ENCODE peak calls at places on chromosomes 6 and 20, in nine cellular contexts. One of them, this sample, is unnamed.

GRCh38 chr20:37328149-37328945 is 17.6 kb upstream of the SRC start:
- DNase-seq in neural progenitor cell: no peak
- DNase-seq in CD8-positive, alpha-beta T cell: no peak
- DNase-seq in stimulated activated CD8-positive, alpha-beta memory T cell treated with anti-CD3 and anti-CD28 coated beads, Interleukin-4, amount 100 ng/mL, for 4 hours: no peak
- DNase-seq in astrocyte of the spinal cord: no peak
- DNase-seq in globus pallidus: no peak
- DNase-seq in left cardiac atrium: no peak
- DNase-seq in stimulated activated CD4-positive, alpha-beta T cell treated with anti-CD3 and anti-CD28 coated beads, Interleukin-12 subunit alpha, Interleukin-12 subunit beta, amount 100 ng/mL, for 48 hours: no peak
- DNase-seq in mucosa of descending colon: peak
- DNase-seq in this sample: no peak

GRCh38 chr6:154538664-154539235 is 28.3 kb upstream of the CNKSR3 start:
- DNase-seq in neural progenitor cell: no peak
- DNase-seq in CD8-positive, alpha-beta T cell: no peak
- DNase-seq in stimulated activated CD8-positive, alpha-beta memory T cell treated with anti-CD3 and anti-CD28 coated beads, Interleukin-4, amount 100 ng/mL, for 4 hours: no peak
- DNase-seq in astrocyte of the spinal cord: no peak
- DNase-seq in globus pallidus: no peak
- DNase-seq in left cardiac atrium: no peak
- DNase-seq in stimulated activated CD4-positive, alpha-beta T cell treated with anti-CD3 and anti-CD28 coated beads, Interleukin-12 subunit alpha, Interleukin-12 subunit beta, amount 100 ng/mL, for 48 hours: no peak
- DNase-seq in mucosa of descending colon: no peak
- DNase-seq in this sample: no peak

GRCh38 chr6:11433860-11434259 is 103.7 kb upstream of the TMEM170B start:
- DNase-seq in neural progenitor cell: no peak
- DNase-seq in CD8-positive, alpha-beta T cell: no peak
- DNase-seq in stimulated activated CD8-positive, alpha-beta memory T cell treated with anti-CD3 and anti-CD28 coated beads, Interleukin-4, amount 100 ng/mL, for 4 hours: no peak
- DNase-seq in astrocyte of the spinal cord: peak
- DNase-seq in globus pallidus: no peak
- DNase-seq in left cardiac atrium: no peak
- DNase-seq in stimulated activated CD4-positive, alpha-beta T cell treated with anti-CD3 and anti-CD28 coated beads, Interleukin-12 subunit alpha, Interleukin-12 subunit beta, amount 100 ng/mL, for 48 hours: no peak
- DNase-seq in mucosa of descending colon: no peak
- DNase-seq in this sample: no peak

GRCh38 chr20:63309261-63310071 is 16.5 kb downstream of the COL20A1 start:
- DNase-seq in neural progenitor cell: peak
- DNase-seq in CD8-positive, alpha-beta T cell: no peak
- DNase-seq in stimulated activated CD8-positive, alpha-beta memory T cell treated with anti-CD3 and anti-CD28 coated beads, Interleukin-4, amount 100 ng/mL, for 4 hours: no peak
- DNase-seq in astrocyte of the spinal cord: peak
- DNase-seq in globus pallidus: peak
- DNase-seq in left cardiac atrium: peak
- DNase-seq in stimulated activated CD4-positive, alpha-beta T cell treated with anti-CD3 and anti-CD28 coated beads, Interleukin-12 subunit alpha, Interleukin-12 subunit beta, amount 100 ng/mL, for 48 hours: no peak
- DNase-seq in mucosa of descending colon: no peak
- DNase-seq in this sample: peak

GRCh38 chr6:119032428-119032827 is 46.0 kb downstream of the FAM184A start:
- DNase-seq in neural progenitor cell: no peak
- DNase-seq in CD8-positive, alpha-beta T cell: no peak
- DNase-seq in stimulated activated CD8-positive, alpha-beta memory T cell treated with anti-CD3 and anti-CD28 coated beads, Interleukin-4, amount 100 ng/mL, for 4 hours: no peak
- DNase-seq in astrocyte of the spinal cord: no peak
- DNase-seq in globus pallidus: no peak
- DNase-seq in left cardiac atrium: no peak
- DNase-seq in stimulated activated CD4-positive, alpha-beta T cell treated with anti-CD3 and anti-CD28 coated beads, Interleukin-12 subunit alpha, Interleukin-12 subunit beta, amount 100 ng/mL, for 48 hours: no peak
- DNase-seq in mucosa of descending colon: no peak
- DNase-seq in this sample: no peak

GRCh38 chr6:100881707-100882040 is 545 bp upstream of the ASCC3 start:
- DNase-seq in neural progenitor cell: peak
- DNase-seq in CD8-positive, alpha-beta T cell: no peak
- DNase-seq in stimulated activated CD8-positive, alpha-beta memory T cell treated with anti-CD3 and anti-CD28 coated beads, Interleukin-4, amount 100 ng/mL, for 4 hours: no peak
- DNase-seq in astrocyte of the spinal cord: no peak
- DNase-seq in globus pallidus: peak
- DNase-seq in left cardiac atrium: no peak
- DNase-seq in stimulated activated CD4-positive, alpha-beta T cell treated with anti-CD3 and anti-CD28 coated beads, Interleukin-12 subunit alpha, Interleukin-12 subunit beta, amount 100 ng/mL, for 48 hours: no peak
- DNase-seq in mucosa of descending colon: no peak
- DNase-seq in this sample: peak

GRCh38 chr6:157066781-157067491 is 256.4 kb downstream of the TMEM242 start:
- DNase-seq in neural progenitor cell: no peak
- DNase-seq in CD8-positive, alpha-beta T cell: no peak
- DNase-seq in stimulated activated CD8-positive, alpha-beta memory T cell treated with anti-CD3 and anti-CD28 coated beads, Interleukin-4, amount 100 ng/mL, for 4 hours: no peak
- DNase-seq in astrocyte of the spinal cord: no peak
- DNase-seq in globus pallidus: no peak
- DNase-seq in left cardiac atrium: no peak
- DNase-seq in stimulated activated CD4-positive, alpha-beta T cell treated with anti-CD3 and anti-CD28 coated beads, Interleukin-12 subunit alpha, Interleukin-12 subunit beta, amount 100 ng/mL, for 48 hours: no peak
- DNase-seq in mucosa of descending colon: no peak
- DNase-seq in this sample: no peak

GRCh38 chr20:1393507-1393882 is 641 bp upstream of the FKBP1A start:
- DNase-seq in neural progenitor cell: no peak
- DNase-seq in CD8-positive, alpha-beta T cell: no peak
- DNase-seq in stimulated activated CD8-positive, alpha-beta memory T cell treated with anti-CD3 and anti-CD28 coated beads, Interleukin-4, amount 100 ng/mL, for 4 hours: no peak
- DNase-seq in astrocyte of the spinal cord: no peak
- DNase-seq in globus pallidus: no peak
- DNase-seq in left cardiac atrium: no peak
- DNase-seq in stimulated activated CD4-positive, alpha-beta T cell treated with anti-CD3 and anti-CD28 coated beads, Interleukin-12 subunit alpha, Interleukin-12 subunit beta, amount 100 ng/mL, for 48 hours: no peak
- DNase-seq in mucosa of descending colon: no peak
- DNase-seq in this sample: no peak

GRCh38 chr20:19726126-19726525 is 31.9 kb upstream of the RIN2 start:
- DNase-seq in neural progenitor cell: no peak
- DNase-seq in CD8-positive, alpha-beta T cell: no peak
- DNase-seq in stimulated activated CD8-positive, alpha-beta memory T cell treated with anti-CD3 and anti-CD28 coated beads, Interleukin-4, amount 100 ng/mL, for 4 hours: no peak
- DNase-seq in astrocyte of the spinal cord: peak
- DNase-seq in globus pallidus: no peak
- DNase-seq in left cardiac atrium: no peak
- DNase-seq in stimulated activated CD4-positive, alpha-beta T cell treated with anti-CD3 and anti-CD28 coated beads, Interleukin-12 subunit alpha, Interleukin-12 subunit beta, amount 100 ng/mL, for 48 hours: no peak
- DNase-seq in mucosa of descending colon: no peak
- DNase-seq in this sample: peak

GRCh38 chr6:125995972-125996580 is 9.7 kb downstream of the TRMT11 start:
- DNase-seq in neural progenitor cell: peak
- DNase-seq in CD8-positive, alpha-beta T cell: peak
- DNase-seq in stimulated activated CD8-positive, alpha-beta memory T cell treated with anti-CD3 and anti-CD28 coated beads, Interleukin-4, amount 100 ng/mL, for 4 hours: peak
- DNase-seq in astrocyte of the spinal cord: peak
- DNase-seq in globus pallidus: peak
- DNase-seq in left cardiac atrium: peak
- DNase-seq in stimulated activated CD4-positive, alpha-beta T cell treated with anti-CD3 and anti-CD28 coated beads, Interleukin-12 subunit alpha, Interleukin-12 subunit beta, amount 100 ng/mL, for 48 hours: peak
- DNase-seq in mucosa of descending colon: peak
- DNase-seq in this sample: peak

GRCh38 chr6:109702797-109703196 is 11.7 kb downstream of the FIG4 start:
- DNase-seq in neural progenitor cell: no peak
- DNase-seq in CD8-positive, alpha-beta T cell: no peak
- DNase-seq in stimulated activated CD8-positive, alpha-beta memory T cell treated with anti-CD3 and anti-CD28 coated beads, Interleukin-4, amount 100 ng/mL, for 4 hours: no peak
- DNase-seq in astrocyte of the spinal cord: no peak
- DNase-seq in globus pallidus: no peak
- DNase-seq in left cardiac atrium: no peak
- DNase-seq in stimulated activated CD4-positive, alpha-beta T cell treated with anti-CD3 and anti-CD28 coated beads, Interleukin-12 subunit alpha, Interleukin-12 subunit beta, amount 100 ng/mL, for 48 hours: no peak
- DNase-seq in mucosa of descending colon: no peak
- DNase-seq in this sample: no peak

GRCh38 chr20:57814529-57814928 is 104.7 kb upstream of the PMEPA1 start:
- DNase-seq in neural progenitor cell: no peak
- DNase-seq in CD8-positive, alpha-beta T cell: no peak
- DNase-seq in stimulated activated CD8-positive, alpha-beta memory T cell treated with anti-CD3 and anti-CD28 coated beads, Interleukin-4, amount 100 ng/mL, for 4 hours: no peak
- DNase-seq in astrocyte of the spinal cord: no peak
- DNase-seq in globus pallidus: no peak
- DNase-seq in left cardiac atrium: no peak
- DNase-seq in stimulated activated CD4-positive, alpha-beta T cell treated with anti-CD3 and anti-CD28 coated beads, Interleukin-12 subunit alpha, Interleukin-12 subunit beta, amount 100 ng/mL, for 48 hours: no peak
- DNase-seq in mucosa of descending colon: no peak
- DNase-seq in this sample: no peak

GRCh38 chr6:128098000-128098581 is 197.2 kb upstream of the THEMIS start:
- DNase-seq in neural progenitor cell: no peak
- DNase-seq in CD8-positive, alpha-beta T cell: no peak
- DNase-seq in stimulated activated CD8-positive, alpha-beta memory T cell treated with anti-CD3 and anti-CD28 coated beads, Interleukin-4, amount 100 ng/mL, for 4 hours: no peak
- DNase-seq in astrocyte of the spinal cord: peak
- DNase-seq in globus pallidus: peak
- DNase-seq in left cardiac atrium: no peak
- DNase-seq in stimulated activated CD4-positive, alpha-beta T cell treated with anti-CD3 and anti-CD28 coated beads, Interleukin-12 subunit alpha, Interleukin-12 subunit beta, amount 100 ng/mL, for 48 hours: no peak
- DNase-seq in mucosa of descending colon: no peak
- DNase-seq in this sample: no peak

GRCh38 chr20:57654363-57654997 is 34.3 kb upstream of the ZBP1 start:
- DNase-seq in neural progenitor cell: peak
- DNase-seq in CD8-positive, alpha-beta T cell: peak
- DNase-seq in stimulated activated CD8-positive, alpha-beta memory T cell treated with anti-CD3 and anti-CD28 coated beads, Interleukin-4, amount 100 ng/mL, for 4 hours: peak
- DNase-seq in astrocyte of the spinal cord: peak
- DNase-seq in globus pallidus: peak
- DNase-seq in left cardiac atrium: no peak
- DNase-seq in stimulated activated CD4-positive, alpha-beta T cell treated with anti-CD3 and anti-CD28 coated beads, Interleukin-12 subunit alpha, Interleukin-12 subunit beta, amount 100 ng/mL, for 48 hours: peak
- DNase-seq in mucosa of descending colon: peak
- DNase-seq in this sample: peak

GRCh38 chr20:14700641-14700965 is 363.2 kb upstream of the FLRT3 start:
- DNase-seq in neural progenitor cell: no peak
- DNase-seq in CD8-positive, alpha-beta T cell: no peak
- DNase-seq in stimulated activated CD8-positive, alpha-beta memory T cell treated with anti-CD3 and anti-CD28 coated beads, Interleukin-4, amount 100 ng/mL, for 4 hours: no peak
- DNase-seq in astrocyte of the spinal cord: peak
- DNase-seq in globus pallidus: no peak
- DNase-seq in left cardiac atrium: no peak
- DNase-seq in stimulated activated CD4-positive, alpha-beta T cell treated with anti-CD3 and anti-CD28 coated beads, Interleukin-12 subunit alpha, Interleukin-12 subunit beta, amount 100 ng/mL, for 48 hours: no peak
- DNase-seq in mucosa of descending colon: no peak
- DNase-seq in this sample: peak

GRCh38 chr20:36311854-36312723 is 6.0 kb downstream of the DLGAP4 start:
- DNase-seq in neural progenitor cell: no peak
- DNase-seq in CD8-positive, alpha-beta T cell: peak
- DNase-seq in stimulated activated CD8-positive, alpha-beta memory T cell treated with anti-CD3 and anti-CD28 coated beads, Interleukin-4, amount 100 ng/mL, for 4 hours: no peak
- DNase-seq in astrocyte of the spinal cord: no peak
- DNase-seq in globus pallidus: no peak
- DNase-seq in left cardiac atrium: no peak
- DNase-seq in stimulated activated CD4-positive, alpha-beta T cell treated with anti-CD3 and anti-CD28 coated beads, Interleukin-12 subunit alpha, Interleukin-12 subunit beta, amount 100 ng/mL, for 48 hours: no peak
- DNase-seq in mucosa of descending colon: no peak
- DNase-seq in this sample: no peak

GRCh38 chr6:34189806-34190503 is 44.1 kb upstream of the GRM4 start:
- DNase-seq in neural progenitor cell: no peak
- DNase-seq in CD8-positive, alpha-beta T cell: peak
- DNase-seq in stimulated activated CD8-positive, alpha-beta memory T cell treated with anti-CD3 and anti-CD28 coated beads, Interleukin-4, amount 100 ng/mL, for 4 hours: no peak
- DNase-seq in astrocyte of the spinal cord: no peak
- DNase-seq in globus pallidus: peak
- DNase-seq in left cardiac atrium: no peak
- DNase-seq in stimulated activated CD4-positive, alpha-beta T cell treated with anti-CD3 and anti-CD28 coated beads, Interleukin-12 subunit alpha, Interleukin-12 subunit beta, amount 100 ng/mL, for 48 hours: peak
- DNase-seq in mucosa of descending colon: no peak
- DNase-seq in this sample: peak

This sample was measured in GM03348.